ENCODE peak calls at places on chromosomes 7 and 10, in eight cellular contexts. E is fibroblast of the aortic adventitia, O is right lobe of liver, Z is psoas muscle, G is pancreas, K is HFF-Myc, V is AG09309, S is A549. F is an unnamed sample.

GRCh38 chr7:95395755-95396135 is 430 bp downstream of the PON3 start:
- DNase-seq in E (no peak), O (no peak), Z (no peak), G (no peak), K (no peak), V (no peak), S (no peak), F (no peak)

GRCh38 chr10:52755297-52756062 is 17.1 kb downstream of the MBL2 start:
- DNase-seq in E (peak), O (no peak), Z (no peak), G (no peak), K (no peak), V (peak), S (no peak), F (peak)

GRCh38 chr7:125201002-125201401 is 271.4 kb upstream of the POT1 start:
- DNase-seq in E (no peak), O (no peak), Z (no peak), G (no peak), K (no peak), V (no peak), S (no peak), F (no peak)

GRCh38 chr7:2893411-2893861 is 49.3 kb upstream of the GNA12 start:
- DNase-seq in E (no peak), O (no peak), Z (no peak), G (no peak), K (no peak), V (no peak), S (no peak), F (no peak)

GRCh38 chr7:129902788-129903422 is 49.9 kb downstream of the UBE2H start:
- DNase-seq in E (no peak), O (no peak), Z (no peak), G (no peak), K (no peak), V (no peak), S (no peak), F (no peak)

GRCh38 chr10:28842321-28842720 is 165.0 kb downstream of the BAMBI start:
- DNase-seq in E (peak), O (no peak), Z (no peak), G (no peak), K (no peak), V (peak), S (peak), F (peak)

GRCh38 chr10:97210576-97210975 is 24.8 kb upstream of the SLIT1 start:
- DNase-seq in E (peak), O (no peak), Z (peak), G (peak), K (peak), V (no peak), S (peak), F (peak)

GRCh38 chr10:70162892-70163201 is 7.5 kb downstream of the SAR1A start:
- DNase-seq in E (peak), O (no peak), Z (no peak), G (no peak), K (no peak), V (no peak), S (no peak), F (no peak)

GRCh38 chr10:43396928-43397624 is 11.9 kb downstream of the HNRNPF start:
- DNase-seq in E (peak), O (peak), Z (peak), G (peak), K (peak), V (no peak), S (peak), F (peak)

GRCh38 chr7:67361150-67361549 is 364.5 kb downstream of the TYW1 start:
- DNase-seq in E (no peak), O (no peak), Z (no peak), G (no peak), K (no peak), V (no peak), S (no peak), F (no peak)

GRCh38 chr7:114086491-114086905 is 167.7 kb upstream of the PPP1R3A start:
- DNase-seq in E (no peak), O (peak), Z (peak), G (peak), K (no peak), V (no peak), S (no peak), F (peak)

GRCh38 chr10:103783686-103784085 is 71.7 kb downstream of the SH3PXD2A start:
- DNase-seq in E (no peak), O (no peak), Z (no peak), G (no peak), K (no peak), V (no peak), S (no peak), F (no peak)

GRCh38 chr10:58175990-58176910 is 91.4 kb downstream of the IPMK start:
- DNase-seq in E (peak), O (no peak), Z (no peak), G (no peak), K (no peak), V (no peak), S (no peak), F (peak)

GRCh38 chr10:31621733-31622132 is 302.7 kb downstream of the ZEB1 start:
- DNase-seq in E (no peak), O (no peak), Z (peak), G (no peak), K (no peak), V (no peak), S (no peak), F (no peak)

GRCh38 chr10:11336703-11337102 is 274.7 kb downstream of the USP6NL start:
- DNase-seq in E (peak), O (no peak), Z (no peak), G (no peak), K (no peak), V (no peak), S (no peak), F (no peak)

DNA sequence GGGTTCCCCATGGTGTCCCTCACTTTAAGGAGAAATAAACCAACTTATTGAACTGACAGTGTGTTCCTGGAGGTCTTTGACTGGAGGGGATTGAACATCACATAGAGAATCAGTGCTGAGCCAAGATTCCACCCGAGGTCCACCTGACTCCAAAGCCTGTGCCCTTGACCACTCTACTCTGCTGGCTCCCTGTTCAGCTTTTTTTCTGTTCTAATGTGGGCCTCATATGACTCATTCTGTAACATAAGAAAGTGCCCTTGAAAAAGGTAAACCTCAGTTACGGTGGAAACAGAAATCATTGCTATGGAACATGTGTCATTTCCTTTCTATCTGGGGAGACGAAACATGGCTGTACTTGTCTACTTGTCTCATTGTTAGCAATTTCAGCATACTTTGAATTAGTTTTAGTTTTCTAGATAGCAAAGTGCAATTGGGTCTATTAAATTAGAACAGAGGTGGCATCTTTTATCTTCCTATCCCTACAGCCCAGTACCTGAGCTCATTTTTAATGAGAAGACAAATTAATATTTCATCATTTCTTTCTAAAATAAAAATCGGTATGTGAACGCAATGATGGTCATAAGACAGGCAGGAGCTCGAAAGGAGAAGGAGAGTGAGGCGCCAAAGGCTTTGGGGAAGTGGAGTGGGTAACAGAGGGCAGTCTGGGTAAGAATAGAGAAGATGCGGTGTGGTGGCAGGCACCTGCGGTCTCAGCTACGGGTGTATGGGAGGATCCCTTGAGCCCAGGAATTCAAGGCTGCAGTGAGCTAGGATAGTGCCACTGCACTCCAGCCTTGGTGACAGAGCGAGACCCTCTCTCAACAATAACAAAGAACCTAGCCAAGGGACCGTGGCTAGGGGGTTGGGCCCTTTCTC is 1.5 kb downstream of the GSDME start:
- DNase-seq in E (no peak), O (no peak), Z (no peak), G (no peak), K (no peak), V (no peak), S (no peak), F (peak)
- H3K4me3 ChIP-seq in E (peak), O (no peak), Z (peak), G (no peak), K (peak), V (peak), S (peak), F (no peak)

GRCh38 chr10:86943316-86944030 is 13.9 kb downstream of the MMRN2 start:
- DNase-seq in E (no peak), O (peak), Z (peak), G (no peak), K (no peak), V (no peak), S (no peak), F (no peak)

GRCh38 chr10:86944031-86944419 is 13.4 kb downstream of the MMRN2 start:
- DNase-seq in E (no peak), O (no peak), Z (no peak), G (no peak), K (no peak), V (no peak), S (no peak), F (no peak)

GRCh38 chr10:86941991-86942421 is 15.4 kb downstream of the MMRN2 start:
- DNase-seq in E (no peak), O (no peak), Z (no peak), G (no peak), K (no peak), V (no peak), S (no peak), F (no peak)

GRCh38 chr10:86941426-86941825 is 16.0 kb downstream of the MMRN2 start:
- DNase-seq in E (no peak), O (no peak), Z (no peak), G (no peak), K (no peak), V (no peak), S (no peak), F (no peak)

DNA sequence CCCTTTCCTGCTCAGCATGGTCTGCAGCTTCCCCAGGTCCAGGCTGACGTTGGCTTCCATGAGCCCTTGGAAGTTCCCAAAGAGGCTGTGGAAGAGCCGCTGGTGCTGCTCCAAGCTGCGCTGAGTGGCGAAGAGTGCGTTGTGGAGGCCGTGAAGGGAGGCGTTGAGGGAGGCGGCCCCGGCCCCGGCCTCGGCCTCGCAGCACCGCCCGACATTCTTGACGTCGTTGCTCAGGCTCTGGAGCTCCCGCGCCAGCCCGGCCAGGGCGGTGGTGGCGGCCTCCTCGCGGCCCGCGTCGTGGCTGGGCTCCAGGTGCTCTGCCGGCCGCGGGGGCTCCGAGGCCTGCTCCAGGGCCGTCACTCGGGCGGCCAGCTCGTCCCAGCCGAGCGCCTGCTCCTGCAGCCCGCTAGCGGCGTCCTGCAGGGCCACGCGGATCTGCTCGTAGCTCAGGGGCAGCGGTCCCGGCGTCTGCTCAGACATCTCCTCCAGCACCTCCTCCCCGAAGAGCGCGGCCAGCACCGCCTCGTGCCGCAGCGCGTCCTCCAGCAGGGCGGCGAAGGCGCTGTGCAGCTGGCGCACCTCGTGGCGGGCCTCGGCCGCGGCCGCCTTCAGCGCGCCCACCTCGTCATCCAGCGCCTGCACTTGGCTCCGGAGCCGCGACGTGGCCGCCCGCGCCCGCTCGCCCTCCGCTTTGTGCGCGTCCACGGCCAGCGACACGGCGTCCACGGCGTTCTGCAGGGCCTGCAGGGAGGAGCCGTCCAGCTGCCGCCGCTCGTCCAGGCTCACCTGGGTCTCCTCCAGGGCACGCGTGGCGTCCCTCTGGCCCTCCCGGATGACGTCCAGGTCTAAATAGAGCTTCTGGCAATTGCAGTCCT is 14.7 kb downstream of the MMRN2 start:
- DNase-seq in E (no peak), O (no peak), Z (peak), G (peak), K (no peak), V (no peak), S (no peak), F (no peak)
- TF ChIP-seq CTCF in E (no peak), O (no peak), Z (no peak), G (no peak), K (no peak), V (no peak), S (no peak), F (no peak)

GRCh38 chr7:101688183-101688831 is 59.2 kb upstream of the MYL10 start:
- DNase-seq in E (peak), O (peak), Z (peak), G (peak), K (no peak), V (no peak), S (peak), F (peak)
- H3K4me3 ChIP-seq in E (peak), O (peak), Z (peak), G (peak), K (no peak), V (peak), S (peak), F (no peak)

DNA sequence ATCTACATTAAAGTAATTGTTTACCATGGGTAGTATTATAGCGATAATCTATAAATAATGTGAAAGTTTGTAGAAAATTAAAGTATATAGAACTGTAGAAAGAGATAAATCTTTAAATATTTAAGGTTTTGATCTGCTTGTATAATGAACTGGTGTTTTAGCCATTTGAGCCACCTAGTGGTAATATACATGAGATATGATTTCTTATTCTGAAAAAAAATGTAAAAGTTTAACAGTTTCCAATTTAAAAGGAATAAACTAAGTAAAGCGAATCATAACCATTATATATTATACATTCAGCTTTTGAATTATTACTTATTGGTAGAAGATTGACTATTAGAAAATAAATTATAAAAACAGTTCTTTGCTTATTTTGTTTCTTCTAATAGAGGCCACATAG is 91.2 kb downstream of the OTUD1 start:
- DNase-seq in E (peak), O (no peak), Z (no peak), G (no peak), K (no peak), V (no peak), S (no peak), F (peak)
- TF ChIP-seq CTCF in E (peak), O (peak), Z (peak), G (peak), K (no peak), V (peak), S (no peak), F (peak)

DNA sequence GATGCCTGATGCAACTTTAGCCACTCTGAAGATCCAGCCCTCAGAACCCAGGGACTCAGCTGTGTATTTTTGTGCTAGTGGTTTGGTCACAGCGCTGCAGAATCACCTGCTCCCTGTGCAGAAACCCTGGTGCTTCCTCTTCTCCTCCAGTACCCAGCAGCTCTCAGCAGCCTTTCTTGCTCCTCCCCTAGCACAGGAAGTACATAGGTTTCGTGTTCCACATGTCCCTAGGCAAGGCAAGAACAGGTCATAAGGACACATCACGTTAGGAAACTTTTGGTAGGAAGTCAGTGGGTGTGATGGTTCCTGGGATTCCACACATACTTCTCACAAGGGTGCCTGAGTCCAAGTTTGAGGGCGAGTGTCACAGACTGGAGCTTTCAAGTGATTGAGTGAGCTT is 167.9 kb upstream of the PRSS1 start:
- DNase-seq in E (peak), O (no peak), Z (no peak), G (no peak), K (no peak), V (no peak), S (peak), F (no peak)
- H3K4me3 ChIP-seq in E (no peak), O (no peak), Z (no peak), G (no peak), K (no peak), V (no peak), S (no peak), F (no peak)

F was measured in astrocyte of the spinal cord.